ENCODE peak calls at places on chromosome 11, in eight cellular contexts. D is transverse colon, F is HL-60, X is HFF-Myc, O is fibroblast of lung, Z is AG10803, N is A549, E is HCT116. W is an unnamed sample.

GRCh38 chr11:62372871-62373270 is 35.6 kb downstream of the ASRGL1 start:
- DNase-seq in D (no peak), F (no peak), X (no peak), O (no peak), Z (no peak), N (no peak), E (no peak), W (no peak)

GRCh38 chr11:134416726-134417125 is 4.7 kb upstream of the B3GAT1 start:
- DNase-seq in D (no peak), F (no peak), X (no peak), O (no peak), Z (no peak), N (no peak), E (no peak), W (no peak)

GRCh38 chr11:26231252-26231661 is 100.7 kb upstream of the ANO3 start:
- DNase-seq in D (no peak), F (no peak), X (peak), O (peak), Z (peak), N (peak), E (no peak), W (peak)

GRCh38 chr11:64241175-64241429 is 207 bp downstream of the FKBP2 start:
- DNase-seq in D (no peak), F (no peak), X (no peak), O (no peak), Z (no peak), N (peak), E (no peak), W (no peak)

GRCh38 chr11:69642913-69643632 is 2.1 kb downstream of the CCND1 start:
- DNase-seq in D (peak), F (peak), X (no peak), O (peak), Z (peak), N (peak), E (no peak), W (peak)

GRCh38 chr11:68721075-68721474 is 30.2 kb downstream of the TESMIN start:
- DNase-seq in D (no peak), F (no peak), X (no peak), O (no peak), Z (no peak), N (no peak), E (no peak), W (no peak)

GRCh38 chr11:125448136-125448535 is 47.9 kb downstream of the FEZ1 start:
- DNase-seq in D (no peak), F (no peak), X (no peak), O (peak), Z (peak), N (no peak), E (peak), W (peak)

GRCh38 chr11:15893080-15893492 is 463.3 kb downstream of the SOX6 start:
- DNase-seq in D (no peak), F (no peak), X (no peak), O (peak), Z (peak), N (no peak), E (no peak), W (peak)

GRCh38 chr11:63520606-63521170 is 14.8 kb downstream of the LGALS12 start:
- DNase-seq in D (no peak), F (no peak), X (no peak), O (no peak), Z (no peak), N (no peak), E (no peak), W (no peak)

GRCh38 chr11:61495801-61496601 is 12.5 kb upstream of the LRRC10B start:
- DNase-seq in D (no peak), F (no peak), X (no peak), O (peak), Z (no peak), N (no peak), E (no peak), W (no peak)

GRCh38 chr11:110200241-110200640 is 96.2 kb downstream of the RDX start:
- DNase-seq in D (no peak), F (no peak), X (no peak), O (peak), Z (no peak), N (no peak), E (no peak), W (no peak)

GRCh38 chr11:72758690-72759389 is 6.6 kb upstream of the ARAP1 start:
- DNase-seq in D (no peak), F (no peak), X (no peak), O (peak), Z (peak), N (no peak), E (no peak), W (peak)

GRCh38 chr11:7512525-7513209 is 1.1 kb upstream of the PPFIBP2 start:
- DNase-seq in D (peak), F (no peak), X (no peak), O (peak), Z (peak), N (no peak), E (no peak), W (peak)

GRCh38 chr11:75154646-75155569 is 4.0 kb downstream of the SLCO2B1 start:
- DNase-seq in D (no peak), F (no peak), X (no peak), O (no peak), Z (no peak), N (no peak), E (no peak), W (no peak)

GRCh38 chr11:61842421-61842820 is 14.3 kb downstream of the FADS2 start:
- DNase-seq in D (no peak), F (no peak), X (no peak), O (no peak), Z (no peak), N (no peak), E (no peak), W (no peak)

GRCh38 chr11:46243796-46244109 is 33.7 kb upstream of the CREB3L1 start:
- DNase-seq in D (no peak), F (no peak), X (no peak), O (no peak), Z (no peak), N (no peak), E (no peak), W (no peak)

GRCh38 chr11:45722144-45722543 is 56.7 kb upstream of the CHST1 start:
- DNase-seq in D (no peak), F (no peak), X (no peak), O (no peak), Z (no peak), N (peak), E (no peak), W (no peak)

GRCh38 chr11:107928767-107929507 is 689 bp downstream of the RAB39A start:
- DNase-seq in D (peak), F (peak), X (no peak), O (no peak), Z (no peak), N (peak), E (no peak), W (no peak)

GRCh38 chr11:126413843-126414405 is 58.4 kb downstream of the ST3GAL4 start:
- DNase-seq in D (no peak), F (no peak), X (no peak), O (no peak), Z (no peak), N (no peak), E (no peak), W (no peak)

GRCh38 chr11:122071680-122072321 is 44.2 kb downstream of the BLID start:
- DNase-seq in D (no peak), F (no peak), X (no peak), O (no peak), Z (no peak), N (no peak), E (no peak), W (no peak)

GRCh38 chr11:73195191-73196007 is 22.7 kb upstream of the P2RY2 start:
- DNase-seq in D (peak), F (no peak), X (no peak), O (no peak), Z (no peak), N (peak), E (peak), W (no peak)

GRCh38 chr11:77019976-77020591 is 14.1 kb upstream of the B3GNT6 start:
- DNase-seq in D (no peak), F (no peak), X (peak), O (peak), Z (no peak), N (peak), E (peak), W (no peak)

GRCh38 chr11:119615003-119615878 is 113.8 kb downstream of the NECTIN1 start:
- DNase-seq in D (no peak), F (peak), X (peak), O (peak), Z (peak), N (peak), E (peak), W (no peak)

GRCh38 chr11:1208361-1209261 is 14.3 kb upstream of the MUC5B start:
- DNase-seq in D (peak), F (no peak), X (no peak), O (no peak), Z (no peak), N (no peak), E (no peak), W (no peak)

GRCh38 chr11:2625183-2625582 is 74.6 kb downstream of the KCNQ1OT1 start:
- DNase-seq in D (no peak), F (no peak), X (no peak), O (no peak), Z (no peak), N (no peak), E (no peak), W (no peak)

GRCh38 chr11:93537767-93538261 is 5.4 kb downstream of the SMCO4 start:
- DNase-seq in D (no peak), F (peak), X (no peak), O (peak), Z (peak), N (no peak), E (no peak), W (no peak)

GRCh38 chr11:36501236-36501635 is 8.8 kb downstream of the TRAF6 start:
- DNase-seq in D (no peak), F (no peak), X (no peak), O (no peak), Z (no peak), N (no peak), E (no peak), W (no peak)

GRCh38 chr11:35096737-35097136 is 42.2 kb upstream of the CD44 start:
- DNase-seq in D (no peak), F (no peak), X (no peak), O (no peak), Z (no peak), N (no peak), E (no peak), W (no peak)

GRCh38 chr11:35101223-35101622 is 37.7 kb upstream of the CD44 start:
- DNase-seq in D (no peak), F (no peak), X (no peak), O (no peak), Z (peak), N (peak), E (no peak), W (no peak)

GRCh38 chr11:35099278-35100018 is 39.5 kb upstream of the CD44 start:
- DNase-seq in D (no peak), F (no peak), X (no peak), O (peak), Z (peak), N (no peak), E (no peak), W (no peak)

GRCh38 chr11:35098850-35099249 is 40.1 kb upstream of the CD44 start:
- DNase-seq in D (no peak), F (no peak), X (no peak), O (no peak), Z (no peak), N (no peak), E (no peak), W (no peak)

DNA sequence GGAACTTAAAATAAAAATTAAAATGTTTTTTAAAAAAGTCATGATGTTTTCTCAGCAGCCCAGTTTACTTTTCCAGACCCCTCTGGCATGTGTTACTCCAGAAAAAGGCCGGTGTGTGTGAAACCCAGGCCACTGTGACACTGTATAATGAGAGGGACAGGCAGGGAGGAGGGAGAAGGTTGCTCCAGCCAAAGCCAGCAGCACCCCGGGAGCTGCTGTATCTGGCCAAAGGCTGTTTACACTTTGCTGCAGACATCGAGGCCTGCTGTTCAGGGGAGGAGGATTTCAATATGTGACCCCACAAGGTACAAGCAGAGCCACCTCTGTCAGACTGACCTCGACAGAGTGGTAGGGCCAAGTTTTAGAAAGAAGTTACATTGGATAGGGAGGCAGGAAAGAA is 41.2 kb upstream of the CD44 start:
- DNase-seq in D (no peak), F (no peak), X (no peak), O (no peak), Z (no peak), N (no peak), E (no peak), W (no peak)
- H3K4me3 ChIP-seq in D (no peak), F (no peak), X (no peak), O (no peak), Z (no peak), N (no peak), E (no peak), W (no peak)

DNA sequence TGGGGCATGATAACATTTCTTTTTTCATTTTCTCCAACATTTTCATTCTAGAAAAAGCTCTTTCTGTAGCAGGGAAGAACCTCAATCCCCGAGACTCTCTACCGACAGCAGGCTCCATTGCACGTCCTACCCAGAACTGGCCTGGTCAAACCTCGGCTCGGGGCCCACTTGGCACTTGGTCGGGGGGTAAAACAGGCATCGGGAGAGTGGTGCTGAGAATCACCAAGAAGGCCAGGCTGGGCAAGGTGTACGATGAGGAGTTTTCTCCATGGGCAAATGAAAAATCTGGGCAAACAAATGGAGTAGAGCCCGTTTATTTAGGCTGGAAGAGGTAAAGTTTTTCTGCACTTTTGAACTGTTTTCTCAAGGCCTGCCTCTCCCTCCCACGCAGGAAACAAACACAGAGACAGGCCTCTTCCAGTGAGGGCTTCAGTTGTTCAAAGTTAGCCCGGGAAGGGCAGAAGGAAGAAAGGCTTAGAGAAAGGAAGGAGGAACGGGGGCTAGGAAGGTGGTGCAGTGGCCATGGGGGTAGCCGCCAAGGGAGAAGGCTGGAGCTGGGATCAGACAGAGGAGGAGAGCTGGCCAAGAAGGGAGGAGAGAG is 87.6 kb downstream of the ETS1 start:
- DNase-seq in D (no peak), F (no peak), X (no peak), O (no peak), Z (no peak), N (no peak), E (no peak), W (no peak)
- TF ChIP-seq CTCF in D (no peak), F (no peak), X (no peak), O (no peak), Z (no peak), N (no peak), E (no peak), W (no peak)

DNA sequence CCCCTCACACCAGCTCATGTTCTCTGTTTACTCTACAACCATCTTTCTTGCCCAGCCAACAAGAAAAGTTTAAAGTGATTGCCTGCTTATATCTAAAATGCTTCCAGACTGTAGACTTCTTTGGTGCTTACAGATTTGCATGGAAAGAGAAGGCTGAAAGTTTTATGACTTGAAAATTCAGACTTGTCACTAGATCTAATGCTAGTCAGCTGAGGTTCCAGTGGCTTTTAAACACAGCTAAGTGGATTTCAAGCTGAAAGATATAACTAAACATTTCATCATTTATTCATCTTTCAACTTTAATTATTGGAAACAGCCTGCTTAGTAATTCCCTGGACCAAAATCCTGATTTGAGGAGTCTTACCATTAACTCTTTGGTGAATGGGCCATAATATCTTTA is 178.4 kb downstream of the NAV2 start:
- DNase-seq in D (no peak), F (no peak), X (no peak), O (no peak), Z (no peak), N (no peak), E (no peak), W (no peak)
- H3K4me3 ChIP-seq in D (no peak), F (no peak), X (no peak), O (no peak), Z (no peak), N (no peak), E (no peak), W (no peak)

DNA sequence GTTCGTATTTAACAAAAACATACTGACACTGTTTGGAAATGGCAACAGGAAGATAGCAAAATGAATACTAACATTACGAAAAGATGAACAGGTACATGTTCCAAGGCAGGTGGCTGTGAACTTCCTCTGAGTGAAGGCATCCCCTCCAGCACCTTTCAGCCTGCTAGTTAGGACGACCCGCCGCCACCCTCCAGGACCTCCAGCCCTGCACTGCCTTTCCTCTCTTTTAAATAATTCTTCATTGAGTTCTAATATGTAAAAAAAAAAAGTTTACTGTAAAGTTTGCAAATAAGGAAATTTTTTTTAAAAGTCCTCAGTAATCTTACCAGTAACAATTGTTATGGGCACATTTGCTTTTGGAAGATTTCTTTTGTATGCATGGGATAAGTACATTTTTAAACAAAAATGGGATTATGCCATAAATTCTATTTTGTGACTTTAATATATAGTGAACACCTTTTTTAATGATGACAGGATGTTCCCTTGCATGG is 6.0 kb downstream of the NEAT1 start:
- DNase-seq in D (peak), F (no peak), X (no peak), O (no peak), Z (no peak), N (no peak), E (no peak), W (no peak)
- TF ChIP-seq CTCF in D (no peak), F (no peak), X (no peak), O (no peak), Z (no peak), N (no peak), E (no peak), W (no peak)

GRCh38 chr11:33419956-33420355 is 162.8 kb downstream of the HIPK3 start:
- DNase-seq in D (no peak), F (no peak), X (no peak), O (no peak), Z (peak), N (no peak), E (no peak), W (no peak)
- H3K4me3 ChIP-seq in D (no peak), F (no peak), X (no peak), O (no peak), Z (no peak), N (no peak), E (no peak), W (no peak)

GRCh38 chr11:115627666-115628460 is 123.6 kb upstream of the CADM1 start:
- DNase-seq in D (no peak), F (no peak), X (no peak), O (no peak), Z (no peak), N (no peak), E (no peak), W (no peak)

GRCh38 chr11:115626414-115626813 is 122.2 kb upstream of the CADM1 start:
- DNase-seq in D (no peak), F (no peak), X (no peak), O (no peak), Z (no peak), N (no peak), E (no peak), W (no peak)

GRCh38 chr11:115623021-115623451 is 118.8 kb upstream of the CADM1 start:
- DNase-seq in D (peak), F (no peak), X (peak), O (peak), Z (peak), N (peak), E (no peak), W (peak)

GRCh38 chr11:115627071-115627470 is 122.9 kb upstream of the CADM1 start:
- DNase-seq in D (no peak), F (no peak), X (no peak), O (no peak), Z (no peak), N (no peak), E (no peak), W (no peak)

GRCh38 chr11:115624065-115624464 is 119.8 kb upstream of the CADM1 start:
- DNase-seq in D (no peak), F (no peak), X (no peak), O (no peak), Z (no peak), N (no peak), E (no peak), W (no peak)
- TF ChIP-seq CTCF in D (no peak), F (no peak), X (no peak), O (no peak), Z (no peak), N (no peak), E (no peak), W (peak)

W was measured in astrocyte of the cerebellum.